ENCODE peak calls at places on chromosome 5, in ten cellular contexts. J is sigmoid colon, S is suprapubic skin, F is spleen, K is transverse colon, G is stomach, R is breast epithelium, N is HCT116, I is prostate gland, T is K562. P is an unnamed sample.

GRCh38 chr5:15520856-15521255 is 20.9 kb downstream of the FBXL7 start:
- DNase-seq in J (no peak), I (no peak), T (no peak), G (no peak), F (no peak), N (no peak), K (no peak), R (no peak), S (no peak), P (no peak)

GRCh38 chr5:107431998-107432397 is 238.7 kb downstream of the EFNA5 start:
- DNase-seq in I (no peak), K (no peak), T (no peak), R (no peak), G (no peak), F (no peak), S (no peak), J (no peak), N (no peak), P (no peak)

GRCh38 chr5:161547573-161548471 is 1.3 kb upstream of the GABRB2 start:
- DNase-seq in G (no peak), R (no peak), S (no peak), K (peak; percentile 14), J (no peak), F (peak; percentile 67), N (no peak), I (no peak), T (no peak), P (no peak)

GRCh38 chr5:39869396-39869795 is 444.6 kb upstream of the DAB2 start:
- DNase-seq in K (no peak), I (no peak), F (no peak), G (no peak), J (no peak), N (no peak), T (no peak), S (no peak), R (no peak), P (no peak)

GRCh38 chr5:133250527-133250926 is 198.7 kb downstream of the HSPA4 start:
- DNase-seq in G (no peak), K (no peak), N (no peak), I (no peak), T (no peak), J (no peak), R (no peak), F (peak; percentile 67), S (no peak), P (no peak)

GRCh38 chr5:33338336-33339110 is 102.2 kb upstream of the TARS1 start:
- DNase-seq in N (no peak), S (no peak), F (no peak), K (no peak), T (no peak), R (no peak), I (no peak), G (no peak), J (no peak), P (no peak)

GRCh38 chr5:170137694-170138214 is 32.1 kb downstream of the FOXI1 start:
- DNase-seq in N (no peak), T (no peak), G (no peak), R (no peak), K (no peak), F (no peak), I (no peak), J (no peak), S (no peak), P (no peak)

GRCh38 chr5:61805101-61805500 is 473.0 kb downstream of the ZSWIM6 start:
- DNase-seq in K (no peak), J (no peak), R (no peak), I (peak; percentile 51), F (no peak), G (no peak), N (no peak), T (no peak), S (no peak), P (no peak)

GRCh38 chr5:56677693-56678092 is 137.7 kb upstream of the MAP3K1 start:
- DNase-seq in K (no peak), T (no peak), F (no peak), I (no peak), N (no peak), S (no peak), R (no peak), G (no peak), J (no peak), P (no peak)

GRCh38 chr5:153276151-153276550 is 214.3 kb upstream of the GRIA1 start:
- DNase-seq in R (no peak), G (no peak), J (no peak), N (no peak), S (no peak), K (no peak), F (no peak), T (peak; percentile 35), I (no peak), P (peak; percentile 4)

GRCh38 chr5:89728750-89729149 is 680.8 kb downstream of the CETN3 start:
- DNase-seq in F (no peak), N (no peak), T (no peak), R (no peak), J (peak; percentile 61), K (no peak), G (no peak), S (no peak), I (peak; percentile 47), P (no peak)

GRCh38 chr5:148697177-148697820 is 43.0 kb upstream of the HTR4 start:
- DNase-seq in I (no peak), F (no peak), K (no peak), S (no peak), T (peak; percentile 63), R (no peak), N (no peak), G (no peak), J (peak; percentile 64), P (no peak)

GRCh38 chr5:53381-54174 is 38.4 kb upstream of the PLEKHG4B start:
- DNase-seq in I (peak; percentile 70), K (peak; percentile 23), T (peak; percentile 48), G (peak; percentile 73), R (no peak), N (no peak), J (no peak), S (no peak), F (no peak), P (no peak)

GRCh38 chr5:104171958-104172357 is 609.4 kb upstream of the NUDT12 start:
- DNase-seq in J (no peak), T (no peak), R (no peak), G (no peak), F (no peak), K (no peak), S (no peak), I (no peak), N (no peak), P (no peak)
- TF ChIP-seq POLR2AphosphoS5 in J (no peak), T (no peak), R (no peak), G (no peak), F (no peak), K (no peak), S (no peak), I (no peak), N (no peak), P (no peak)

GRCh38 chr5:180848265-180848664 is 12.8 kb downstream of the ZFP62 start:
- DNase-seq in J (no peak), G (no peak), T (no peak), S (no peak), K (no peak), R (no peak), I (no peak), F (no peak), N (no peak), P (no peak)

GRCh38 chr5:180849827-180850226 is 11.2 kb downstream of the ZFP62 start:
- DNase-seq in F (no peak), R (no peak), G (no peak), N (no peak), K (no peak), T (no peak), J (no peak), S (no peak), I (no peak), P (no peak)

GRCh38 chr5:180852510-180852909 is 8.6 kb downstream of the ZFP62 start:
- DNase-seq in R (no peak), G (no peak), N (no peak), J (no peak), K (no peak), F (no peak), T (no peak), S (no peak), I (no peak), P (no peak)

GRCh38 chr5:180848878-180849277 is 12.2 kb downstream of the ZFP62 start:
- DNase-seq in K (no peak), R (no peak), S (no peak), T (no peak), G (no peak), I (no peak), F (no peak), N (no peak), J (no peak), P (no peak)

GRCh38 chr5:180850434-180851078 is 10.5 kb downstream of the ZFP62 start:
- DNase-seq in F (no peak), I (no peak), N (no peak), R (no peak), G (no peak), T (no peak), J (no peak), S (no peak), K (no peak), P (no peak)
- TF ChIP-seq POLR2A in F (no peak), I (no peak), N (no peak), R (no peak), G (no peak), T (no peak), J (no peak), S (no peak), K (no peak), P (no peak)

GRCh38 chr5:135894271-135894670 is 1.4 kb downstream of the IL9 start:
- DNase-seq in T (no peak), K (no peak), N (no peak), J (no peak), R (no peak), G (no peak), I (no peak), F (no peak), S (peak; percentile 35), P (no peak)

GRCh38 chr5:135891280-135891679 is 4.4 kb downstream of the IL9 start:
- DNase-seq in J (no peak), F (no peak), N (no peak), I (no peak), K (no peak), R (no peak), T (no peak), S (peak; percentile 4), G (no peak), P (no peak)

GRCh38 chr5:135890867-135891266 is 4.8 kb downstream of the IL9 start:
- DNase-seq in R (no peak), J (no peak), G (no peak), F (no peak), I (no peak), S (peak; percentile 56), K (no peak), N (no peak), T (no peak), P (no peak)

GRCh38 chr5:135890296-135890695 is 5.3 kb downstream of the IL9 start:
- DNase-seq in K (no peak), N (no peak), J (no peak), S (peak; percentile 63), T (no peak), R (no peak), F (no peak), G (no peak), I (no peak), P (no peak)

GRCh38 chr5:135891804-135892203 is 3.8 kb downstream of the IL9 start:
- DNase-seq in K (no peak), J (no peak), I (no peak), S (peak; percentile 15), F (no peak), R (no peak), N (no peak), T (peak; percentile 7), G (no peak), P (no peak)
- TF ChIP-seq POLR2AphosphoS5 in K (no peak), J (no peak), I (no peak), S (no peak), F (no peak), R (no peak), N (no peak), T (no peak), G (no peak), P (no peak)

GRCh38 chr5:134845852-134846640 is at the start of gene C5orf24:
- DNase-seq in R (peak; percentile 95), F (peak; percentile 99), S (peak; percentile 95), I (peak; percentile 91), K (peak; percentile 96), N (peak; percentile 89), G (peak; percentile 97), T (peak; percentile 97), J (peak; percentile 98), P (peak; percentile 82)
- TF ChIP-seq POLR2A in R (peak; percentile 36), F (peak; percentile 94), S (peak; percentile 88), I (peak; percentile 94), K (peak; percentile 93), N (peak; percentile 96), G (no peak), T (peak; percentile 95), J (peak; percentile 65), P (peak; percentile 91)